ENCODE peak calls at places on chromosomes 2 and 18, in four cellular contexts. Y is Caco-2, L is vagina, U is H9. I is an unnamed sample. For H3K4me1, the result is how much of the 10 kb centered on the place peaks cover.

GRCh38 chr2:7572460-7572859 is 655.2 kb downstream of the RNF144A start:
- DNase-seq in Y (no peak), L (no peak), U (no peak), I (no peak)

GRCh38 chr2:56741601-56742102 is 557.9 kb downstream of the CCDC85A start:
- DNase-seq in Y (no peak), L (no peak), U (no peak), I (no peak)

GRCh38 chr18:33495278-33495677 is 54.8 kb upstream of the CCDC178 start:
- DNase-seq in Y (peak), L (no peak), U (peak), I (peak)

GRCh38 chr2:120805590-120805989 is 69.9 kb downstream of the GLI2 start:
- DNase-seq in Y (no peak), L (no peak), U (no peak), I (no peak)

GRCh38 chr2:174957049-174957448 is 48.1 kb downstream of the CHN1 start:
- DNase-seq in Y (no peak), L (no peak), U (no peak), I (no peak)

GRCh38 chr2:127641846-127642510 is 4.0 kb upstream of the GPR17 start:
- DNase-seq in Y (no peak), L (no peak), U (no peak), I (no peak)

GRCh38 chr2:24877067-24877466 is 43.0 kb downstream of the ADCY3 start:
- DNase-seq in Y (no peak), L (no peak), U (no peak), I (no peak)

GRCh38 chr2:218317832-218318231 is 25.5 kb upstream of the TMBIM1 start:
- DNase-seq in Y (no peak), L (no peak), U (no peak), I (no peak)

GRCh38 chr2:144546933-144547332 is 27.0 kb upstream of the ZEB2 start:
- DNase-seq in Y (no peak), L (no peak), U (no peak), I (no peak)

DNA sequence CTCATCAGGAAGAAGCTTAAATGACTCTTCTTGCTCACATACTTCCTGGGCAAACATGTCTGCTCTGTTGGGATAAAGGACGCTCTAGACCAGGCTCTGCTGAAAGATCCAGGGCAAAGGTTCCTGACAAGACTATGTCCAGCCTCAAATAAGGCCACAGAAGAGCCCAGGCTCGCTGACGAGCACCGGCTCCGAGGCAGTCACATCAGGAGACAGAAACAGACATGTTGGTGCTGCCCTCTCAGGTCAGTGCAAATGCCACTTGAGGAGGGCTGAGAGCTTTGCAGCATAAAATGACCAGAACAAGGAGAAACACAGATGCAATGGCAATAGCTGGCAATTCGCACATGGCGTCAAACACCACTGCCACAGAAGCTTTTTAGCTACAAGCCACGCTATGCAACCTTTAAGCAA is 205.7 kb downstream of the TGIF1 start:
- DNase-seq in Y (peak), L (no peak), U (no peak), I (no peak)
- H3K4me1 ChIP-seq in Y (half or more), L (under half), U (under half), I (under half)

GRCh38 chr2:184654945-184655344 is 56.6 kb downstream of the ZNF804A start:
- DNase-seq in Y (no peak), L (no peak), U (no peak), I (no peak)
- H3K4me1 ChIP-seq in Y (under half), L (under half), U (under half), I (under half)

DNA sequence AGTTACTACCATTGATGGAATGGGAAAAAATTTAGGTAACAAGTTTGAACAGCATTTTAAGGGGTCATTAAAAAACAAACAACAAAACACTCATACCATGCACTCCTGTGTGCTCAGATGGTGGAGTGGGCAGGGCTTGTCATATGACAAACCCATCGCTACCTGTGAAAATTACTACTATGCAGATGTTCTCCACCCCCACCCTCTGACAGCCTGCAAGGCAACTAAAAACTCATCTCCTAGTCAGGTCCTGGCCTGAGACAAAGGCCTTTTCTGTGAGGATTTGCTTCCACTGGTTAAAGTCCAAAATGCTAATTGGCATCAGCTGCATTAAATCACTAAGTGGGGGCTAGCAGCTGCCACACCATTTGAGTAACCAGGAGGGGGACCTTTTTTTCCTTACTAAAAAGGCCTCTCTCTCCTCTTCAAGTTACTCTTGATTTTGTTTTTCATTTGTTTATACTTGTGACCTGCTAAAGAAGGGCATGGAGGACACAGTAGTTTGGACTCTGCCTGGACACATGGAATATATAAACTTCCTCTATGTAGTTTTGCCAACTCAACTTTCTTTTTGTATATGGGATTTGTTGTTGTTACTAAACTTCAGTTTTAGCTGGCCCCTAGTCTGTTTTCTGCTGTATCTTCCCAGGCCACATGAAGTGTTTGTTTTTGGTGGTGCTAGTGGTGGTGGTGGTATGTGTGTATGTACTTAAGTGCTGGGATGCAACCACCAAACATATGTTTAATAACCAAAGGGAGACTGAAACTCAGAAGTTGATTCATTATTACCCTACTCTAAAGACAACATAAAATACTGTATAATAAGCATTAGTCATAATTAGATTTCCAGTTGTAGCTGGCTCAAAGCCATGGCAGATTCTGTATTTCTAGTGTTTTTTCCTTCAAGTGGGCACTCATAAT is 121.3 kb downstream of the MAP4K4 start:
- DNase-seq in Y (no peak), L (no peak), U (no peak), I (no peak)
- H3K4me1 ChIP-seq in Y (under half), L (half or more), U (under half), I (under half)

GRCh38 chr2:239265681-239266435 is 135.0 kb downstream of the HDAC4 start:
- DNase-seq in Y (no peak), L (no peak), U (no peak), I (peak)
- H3K4me1 ChIP-seq in Y (under half), L (half or more), U (under half), I (under half)

GRCh38 chr2:16629770-16630169 is 35.9 kb downstream of the CYRIA start:
- DNase-seq in Y (no peak), L (no peak), U (no peak), I (no peak)

GRCh38 chr2:16632615-16633014 is 33.0 kb downstream of the CYRIA start:
- DNase-seq in Y (no peak), L (no peak), U (no peak), I (no peak)

GRCh38 chr2:16635796-16636699 is 29.6 kb downstream of the CYRIA start:
- DNase-seq in Y (no peak), L (no peak), U (no peak), I (no peak)

GRCh38 chr2:16630463-16630862 is 35.2 kb downstream of the CYRIA start:
- DNase-seq in Y (no peak), L (no peak), U (no peak), I (no peak)

DNA sequence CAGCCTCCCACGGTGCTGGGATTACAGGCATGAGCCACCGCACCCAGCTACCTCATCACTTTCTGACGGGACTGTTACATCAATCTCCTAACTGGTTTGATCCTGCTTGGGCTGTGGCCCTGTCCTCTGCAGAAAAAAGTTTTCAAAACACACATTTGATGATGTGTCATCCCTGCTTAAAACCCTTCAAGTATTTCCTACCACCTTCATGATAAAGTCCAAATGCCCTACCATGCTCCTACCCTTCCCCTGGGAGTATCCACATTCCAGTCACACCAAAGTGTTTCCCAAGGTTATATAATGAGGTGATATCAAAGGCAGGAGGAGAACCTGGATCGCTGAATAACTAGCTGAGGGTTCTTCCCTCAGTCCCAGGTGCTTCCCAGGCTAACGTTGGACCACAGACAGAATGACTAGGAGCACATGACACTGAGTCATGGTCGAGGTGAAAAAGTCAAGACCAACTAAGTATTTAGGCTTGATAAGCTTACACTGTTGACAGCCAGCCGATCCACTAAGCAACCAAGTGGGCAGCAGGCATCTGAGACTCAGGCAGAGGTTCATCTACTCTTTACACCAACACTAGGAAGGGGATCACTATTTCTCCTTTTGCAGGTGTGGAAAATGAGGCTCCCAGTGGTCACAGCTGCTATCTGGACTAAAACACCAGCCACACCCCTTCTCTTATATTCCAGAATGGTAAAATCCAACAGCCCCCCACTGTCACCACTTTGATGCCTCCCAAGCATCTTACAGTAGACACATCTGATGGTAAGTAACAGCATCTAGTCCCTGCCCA is 31.8 kb downstream of the CYRIA start:
- DNase-seq in Y (no peak), L (no peak), U (no peak), I (no peak)
- H3K4me1 ChIP-seq in Y (under half), L (half or more), U (under half), I (under half)

GRCh38 chr2:38737925-38738324 is 13.2 kb downstream of the SRSF7 start:
- DNase-seq in Y (no peak), L (no peak), U (no peak), I (no peak)
- H3K4me1 ChIP-seq in Y (under half), L (under half), U (under half), I (under half)

I was measured in mucosa of descending colon.